ENCODE peak calls at places on chromosomes 2 and 18, in ten cellular contexts. One of them, this sample, is unnamed.

GRCh38 chr18:6060149-6060548 is 164.8 kb upstream of the TMEM200C start:
- DNase-seq in SJSA1: no peak
- DNase-seq in fibroblast of lung: no peak
- DNase-seq in transverse colon: no peak
- DNase-seq in mesenchymal stem cell: no peak
- DNase-seq in pancreas: no peak
- DNase-seq in sigmoid colon: no peak
- DNase-seq in OCI-LY7: no peak
- DNase-seq in neuronal stem cell: no peak
- DNase-seq in IMR-90: no peak
- DNase-seq in this sample: no peak

GRCh38 chr2:44033947-44034346 is 38.2 kb upstream of the LRPPRC start:
- DNase-seq in fibroblast of lung: no peak
- DNase-seq in transverse colon: no peak
- DNase-seq in OCI-LY7: no peak
- DNase-seq in SJSA1: no peak
- DNase-seq in sigmoid colon: no peak
- DNase-seq in pancreas: no peak
- DNase-seq in IMR-90: no peak
- DNase-seq in mesenchymal stem cell: no peak
- DNase-seq in neuronal stem cell: no peak
- DNase-seq in this sample: no peak

GRCh38 chr2:197191177-197191947 is 119.2 kb downstream of the ANKRD44 start:
- DNase-seq in transverse colon: no peak
- DNase-seq in mesenchymal stem cell: peak; percentile 50
- DNase-seq in fibroblast of lung: no peak
- DNase-seq in SJSA1: peak; percentile 34
- DNase-seq in sigmoid colon: no peak
- DNase-seq in pancreas: no peak
- DNase-seq in IMR-90: peak; percentile 28
- DNase-seq in OCI-LY7: peak; percentile 83
- DNase-seq in neuronal stem cell: peak; percentile 18
- DNase-seq in this sample: peak; percentile 75

GRCh38 chr2:101479810-101480209 is 4.9 kb upstream of the RFX8 start:
- DNase-seq in fibroblast of lung: no peak
- DNase-seq in transverse colon: no peak
- DNase-seq in mesenchymal stem cell: no peak
- DNase-seq in SJSA1: no peak
- DNase-seq in neuronal stem cell: no peak
- DNase-seq in OCI-LY7: no peak
- DNase-seq in pancreas: no peak
- DNase-seq in IMR-90: no peak
- DNase-seq in sigmoid colon: no peak
- DNase-seq in this sample: no peak

GRCh38 chr2:9311488-9311887 is 104.9 kb downstream of the ASAP2 start:
- DNase-seq in mesenchymal stem cell: peak; percentile 74
- DNase-seq in OCI-LY7: no peak
- DNase-seq in neuronal stem cell: no peak
- DNase-seq in fibroblast of lung: peak; percentile 94
- DNase-seq in IMR-90: peak; percentile 90
- DNase-seq in sigmoid colon: peak; percentile 91
- DNase-seq in pancreas: no peak
- DNase-seq in transverse colon: peak; percentile 29
- DNase-seq in SJSA1: peak; percentile 31
- DNase-seq in this sample: peak; percentile 97

GRCh38 chr18:45102863-45103262 is 422.2 kb downstream of the SETBP1 start:
- DNase-seq in sigmoid colon: no peak
- DNase-seq in IMR-90: no peak
- DNase-seq in OCI-LY7: peak; percentile 21
- DNase-seq in pancreas: no peak
- DNase-seq in fibroblast of lung: no peak
- DNase-seq in transverse colon: no peak
- DNase-seq in SJSA1: no peak
- DNase-seq in neuronal stem cell: no peak
- DNase-seq in mesenchymal stem cell: no peak
- DNase-seq in this sample: no peak

GRCh38 chr2:31764169-31764568 is 183.4 kb upstream of the SRD5A2 start:
- DNase-seq in transverse colon: no peak
- DNase-seq in SJSA1: no peak
- DNase-seq in OCI-LY7: no peak
- DNase-seq in fibroblast of lung: no peak
- DNase-seq in sigmoid colon: no peak
- DNase-seq in IMR-90: no peak
- DNase-seq in pancreas: no peak
- DNase-seq in neuronal stem cell: no peak
- DNase-seq in mesenchymal stem cell: no peak
- DNase-seq in this sample: no peak

GRCh38 chr2:228917195-228917594 is 353.9 kb downstream of the PID1 start:
- DNase-seq in mesenchymal stem cell: peak; percentile 1
- DNase-seq in transverse colon: no peak
- DNase-seq in OCI-LY7: no peak
- DNase-seq in neuronal stem cell: no peak
- DNase-seq in sigmoid colon: no peak
- DNase-seq in fibroblast of lung: peak; percentile 48
- DNase-seq in IMR-90: peak; percentile 41
- DNase-seq in pancreas: no peak
- DNase-seq in SJSA1: no peak
- DNase-seq in this sample: no peak

GRCh38 chr2:240127351-240127750 is 8.8 kb downstream of the COPS9 start:
- DNase-seq in sigmoid colon: no peak
- DNase-seq in OCI-LY7: no peak
- DNase-seq in IMR-90: no peak
- DNase-seq in neuronal stem cell: no peak
- DNase-seq in transverse colon: no peak
- DNase-seq in SJSA1: no peak
- DNase-seq in fibroblast of lung: no peak
- DNase-seq in pancreas: no peak
- DNase-seq in mesenchymal stem cell: no peak
- DNase-seq in this sample: peak; percentile 9

GRCh38 chr2:62455957-62456692 is 49.9 kb downstream of the TMEM17 start:
- DNase-seq in fibroblast of lung: no peak
- DNase-seq in OCI-LY7: no peak
- DNase-seq in SJSA1: no peak
- DNase-seq in IMR-90: no peak
- DNase-seq in transverse colon: no peak
- DNase-seq in mesenchymal stem cell: no peak
- DNase-seq in sigmoid colon: no peak
- DNase-seq in pancreas: no peak
- DNase-seq in neuronal stem cell: no peak
- DNase-seq in this sample: no peak

GRCh38 chr2:127479219-127479825 is 47.0 kb downstream of the IWS1 start:
- DNase-seq in fibroblast of lung: peak; percentile 49
- DNase-seq in neuronal stem cell: peak; percentile 47
- DNase-seq in sigmoid colon: no peak
- DNase-seq in IMR-90: peak; percentile 73
- DNase-seq in OCI-LY7: peak; percentile 71
- DNase-seq in SJSA1: peak; percentile 47
- DNase-seq in pancreas: no peak
- DNase-seq in transverse colon: no peak
- DNase-seq in mesenchymal stem cell: peak; percentile 71
- DNase-seq in this sample: peak; percentile 14

GRCh38 chr2:157261199-157261782 is 3.8 kb downstream of the GALNT5 start:
- DNase-seq in sigmoid colon: no peak
- DNase-seq in transverse colon: peak; percentile 68
- DNase-seq in neuronal stem cell: no peak
- DNase-seq in IMR-90: peak; percentile 75
- DNase-seq in pancreas: no peak
- DNase-seq in SJSA1: peak; percentile 46
- DNase-seq in fibroblast of lung: peak; percentile 87
- DNase-seq in OCI-LY7: no peak
- DNase-seq in mesenchymal stem cell: peak; percentile 79
- DNase-seq in this sample: peak; percentile 72

GRCh38 chr2:36371963-36372391 is 16.4 kb downstream of the CRIM1 start:
- DNase-seq in neuronal stem cell: no peak
- DNase-seq in transverse colon: no peak
- DNase-seq in fibroblast of lung: peak; percentile 94
- DNase-seq in pancreas: no peak
- DNase-seq in SJSA1: peak; percentile 91
- DNase-seq in mesenchymal stem cell: peak; percentile 62
- DNase-seq in sigmoid colon: no peak
- DNase-seq in IMR-90: peak; percentile 84
- DNase-seq in OCI-LY7: no peak
- DNase-seq in this sample: no peak

GRCh38 chr18:65380571-65380970 is 370.2 kb upstream of the CDH7 start:
- DNase-seq in fibroblast of lung: no peak
- DNase-seq in SJSA1: no peak
- DNase-seq in sigmoid colon: no peak
- DNase-seq in pancreas: no peak
- DNase-seq in mesenchymal stem cell: no peak
- DNase-seq in transverse colon: no peak
- DNase-seq in neuronal stem cell: no peak
- DNase-seq in OCI-LY7: no peak
- DNase-seq in IMR-90: no peak
- DNase-seq in this sample: no peak

GRCh38 chr2:48771241-48772014 is 15.9 kb upstream of the LHCGR start:
- DNase-seq in SJSA1: no peak
- DNase-seq in sigmoid colon: no peak
- DNase-seq in OCI-LY7: no peak
- DNase-seq in IMR-90: no peak
- DNase-seq in transverse colon: no peak
- DNase-seq in pancreas: no peak
- DNase-seq in mesenchymal stem cell: no peak
- DNase-seq in fibroblast of lung: no peak
- DNase-seq in neuronal stem cell: no peak
- DNase-seq in this sample: no peak

GRCh38 chr2:182994228-182994912 is 43.9 kb downstream of the NCKAP1 start:
- DNase-seq in neuronal stem cell: no peak
- DNase-seq in mesenchymal stem cell: no peak
- DNase-seq in pancreas: no peak
- DNase-seq in OCI-LY7: no peak
- DNase-seq in IMR-90: no peak
- DNase-seq in fibroblast of lung: no peak
- DNase-seq in transverse colon: no peak
- DNase-seq in SJSA1: no peak
- DNase-seq in sigmoid colon: no peak
- DNase-seq in this sample: peak; percentile 26
- H3K36me3 ChIP-seq in neuronal stem cell: peaks cover 95% of the 10 kb centered on the region
- H3K36me3 ChIP-seq in mesenchymal stem cell: peaks cover 7% of the 10 kb centered on the region
- H3K36me3 ChIP-seq in pancreas: no peaks in the 10 kb centered on the region
- H3K36me3 ChIP-seq in OCI-LY7: no peaks in the 10 kb centered on the region
- H3K36me3 ChIP-seq in IMR-90: peaks cover 18% of the 10 kb centered on the region
- H3K36me3 ChIP-seq in fibroblast of lung: peaks cover 1% of the 10 kb centered on the region
- H3K36me3 ChIP-seq in transverse colon: no peaks in the 10 kb centered on the region
- H3K36me3 ChIP-seq in SJSA1: peaks cover 77% of the 10 kb centered on the region
- H3K36me3 ChIP-seq in sigmoid colon: peaks cover 13% of the 10 kb centered on the region
- H3K36me3 ChIP-seq in this sample: peaks cover 33% of the 10 kb centered on the region

DNA sequence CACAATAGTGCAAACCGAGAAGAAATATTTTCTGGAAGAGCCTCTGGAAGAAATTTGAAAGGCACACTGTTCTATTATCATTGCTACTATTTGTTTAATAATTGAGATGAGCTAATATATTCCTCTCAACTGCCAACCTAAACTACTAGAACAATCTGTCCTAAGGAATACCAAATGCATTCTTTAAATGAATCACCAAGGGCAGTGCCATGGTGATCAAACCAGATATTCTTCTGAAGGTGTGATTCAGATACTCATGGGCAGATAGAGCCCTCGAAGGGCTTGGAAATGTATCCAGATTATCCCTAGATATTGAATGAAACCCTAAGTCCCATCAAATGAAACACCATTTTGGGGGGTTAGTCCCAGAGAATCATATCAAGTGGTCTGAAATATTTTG is 76.6 kb downstream of the FIGN start:
- DNase-seq in neuronal stem cell: no peak
- DNase-seq in fibroblast of lung: peak; percentile 53
- DNase-seq in sigmoid colon: no peak
- DNase-seq in SJSA1: no peak
- DNase-seq in pancreas: no peak
- DNase-seq in mesenchymal stem cell: no peak
- DNase-seq in transverse colon: no peak
- DNase-seq in IMR-90: no peak
- DNase-seq in OCI-LY7: no peak
- DNase-seq in this sample: no peak
- H3K4me1 ChIP-seq in neuronal stem cell: peaks cover 14% of the 10 kb centered on the region
- H3K4me1 ChIP-seq in fibroblast of lung: no peaks in the 10 kb centered on the region
- H3K4me1 ChIP-seq in sigmoid colon: peaks cover 37% of the 10 kb centered on the region
- H3K4me1 ChIP-seq in SJSA1: peaks cover 27% of the 10 kb centered on the region
- H3K4me1 ChIP-seq in pancreas: no peaks in the 10 kb centered on the region
- H3K4me1 ChIP-seq in mesenchymal stem cell: peaks cover 8% of the 10 kb centered on the region
- H3K4me1 ChIP-seq in transverse colon: no peaks in the 10 kb centered on the region
- H3K4me1 ChIP-seq in IMR-90: peaks cover 3% of the 10 kb centered on the region
- H3K4me1 ChIP-seq in OCI-LY7: no peaks in the 10 kb centered on the region
- H3K4me1 ChIP-seq in this sample: peaks cover 15% of the 10 kb centered on the region

DNA sequence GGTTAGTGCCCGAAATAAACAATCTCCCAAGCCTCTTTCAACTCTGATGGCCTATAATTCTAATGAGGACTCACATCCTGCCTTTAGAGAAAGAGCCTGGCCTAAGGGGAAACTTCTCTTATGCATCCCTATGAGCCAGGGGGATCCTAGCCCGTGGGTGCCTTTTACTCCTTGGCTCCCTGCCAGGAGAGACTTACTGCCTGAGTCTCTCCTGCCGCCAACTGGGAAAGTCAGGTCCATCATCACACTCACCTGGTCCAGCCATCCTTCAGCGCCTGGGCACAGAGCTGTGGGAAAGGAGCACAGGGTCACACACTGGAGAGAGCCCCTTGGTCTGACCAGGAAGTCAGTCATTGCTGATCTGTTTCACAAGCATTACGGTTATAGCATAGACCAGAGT is 24.1 kb downstream of the ENOSF1 start:
- DNase-seq in transverse colon: no peak
- DNase-seq in neuronal stem cell: no peak
- DNase-seq in sigmoid colon: no peak
- DNase-seq in mesenchymal stem cell: no peak
- DNase-seq in SJSA1: no peak
- DNase-seq in OCI-LY7: no peak
- DNase-seq in fibroblast of lung: no peak
- DNase-seq in pancreas: no peak
- DNase-seq in IMR-90: no peak
- DNase-seq in this sample: peak; percentile 48
- H3K36me3 ChIP-seq in transverse colon: no peaks in the 10 kb centered on the region
- H3K36me3 ChIP-seq in neuronal stem cell: no peaks in the 10 kb centered on the region
- H3K36me3 ChIP-seq in sigmoid colon: no peaks in the 10 kb centered on the region
- H3K36me3 ChIP-seq in mesenchymal stem cell: peaks cover 39% of the 10 kb centered on the region
- H3K36me3 ChIP-seq in SJSA1: peaks cover 14% of the 10 kb centered on the region
- H3K36me3 ChIP-seq in OCI-LY7: no peaks in the 10 kb centered on the region
- H3K36me3 ChIP-seq in fibroblast of lung: peaks cover 10% of the 10 kb centered on the region
- H3K36me3 ChIP-seq in pancreas: no peaks in the 10 kb centered on the region
- H3K36me3 ChIP-seq in IMR-90: peaks cover 18% of the 10 kb centered on the region
- H3K36me3 ChIP-seq in this sample: peaks cover 30% of the 10 kb centered on the region

GRCh38 chr2:10400568-10400977 is 47.6 kb downstream of the ODC1 start:
- DNase-seq in fibroblast of lung: no peak
- DNase-seq in OCI-LY7: no peak
- DNase-seq in pancreas: no peak
- DNase-seq in transverse colon: peak; percentile 33
- DNase-seq in sigmoid colon: peak; percentile 79
- DNase-seq in SJSA1: no peak
- DNase-seq in mesenchymal stem cell: no peak
- DNase-seq in neuronal stem cell: no peak
- DNase-seq in IMR-90: no peak
- DNase-seq in this sample: peak; percentile 32
- H3K4me1 ChIP-seq in fibroblast of lung: peaks cover 7% of the 10 kb centered on the region
- H3K4me1 ChIP-seq in OCI-LY7: peaks cover 7% of the 10 kb centered on the region
- H3K4me1 ChIP-seq in pancreas: peaks cover 12% of the 10 kb centered on the region
- H3K4me1 ChIP-seq in transverse colon: peaks cover 23% of the 10 kb centered on the region
- H3K4me1 ChIP-seq in sigmoid colon: peaks cover 45% of the 10 kb centered on the region
- H3K4me1 ChIP-seq in SJSA1: peaks cover 47% of the 10 kb centered on the region
- H3K4me1 ChIP-seq in mesenchymal stem cell: peaks cover 27% of the 10 kb centered on the region
- H3K4me1 ChIP-seq in neuronal stem cell: peaks cover 4% of the 10 kb centered on the region
- H3K4me1 ChIP-seq in IMR-90: peaks cover 16% of the 10 kb centered on the region
- H3K4me1 ChIP-seq in this sample: peaks cover 34% of the 10 kb centered on the region

GRCh38 chr2:216426938-216427337 is 14.7 kb downstream of the SMARCAL1 start:
- DNase-seq in IMR-90: peak; percentile 64
- DNase-seq in pancreas: no peak
- DNase-seq in neuronal stem cell: no peak
- DNase-seq in OCI-LY7: no peak
- DNase-seq in transverse colon: no peak
- DNase-seq in sigmoid colon: no peak
- DNase-seq in mesenchymal stem cell: peak; percentile 63
- DNase-seq in fibroblast of lung: peak; percentile 82
- DNase-seq in SJSA1: peak; percentile 87
- DNase-seq in this sample: peak; percentile 91
- H3K36me3 ChIP-seq in IMR-90: peaks cover 45% of the 10 kb centered on the region
- H3K36me3 ChIP-seq in pancreas: peaks cover 12% of the 10 kb centered on the region
- H3K36me3 ChIP-seq in neuronal stem cell: peaks cover 97% of the 10 kb centered on the region
- H3K36me3 ChIP-seq in OCI-LY7: peaks cover 78% of the 10 kb centered on the region
- H3K36me3 ChIP-seq in transverse colon: no peaks in the 10 kb centered on the region
- H3K36me3 ChIP-seq in sigmoid colon: peaks cover 67% of the 10 kb centered on the region
- H3K36me3 ChIP-seq in mesenchymal stem cell: peaks cover 41% of the 10 kb centered on the region
- H3K36me3 ChIP-seq in fibroblast of lung: peaks cover 10% of the 10 kb centered on the region
- H3K36me3 ChIP-seq in SJSA1: peaks cover 65% of the 10 kb centered on the region
- H3K36me3 ChIP-seq in this sample: peaks cover 61% of the 10 kb centered on the region

This sample was measured in osteoblast.